ENCODE peak calls at places on chromosomes 12 and 14, in six cellular contexts. P is neural progenitor cell, F is GM23248, Z is PC-3, L is hepatocyte, M is mammary epithelial cell. R is an unnamed sample.

GRCh38 chr14:44657688-44658388 is 150.8 kb upstream of the FSCB start:
- DNase-seq in P (peak), F (no peak), Z (peak), L (peak), M (peak), R (peak)

GRCh38 chr12:42097971-42098370 is 46.7 kb downstream of the GXYLT1 start:
- DNase-seq in P (no peak), F (no peak), Z (no peak), L (no peak), M (no peak), R (no peak)

GRCh38 chr14:66600416-66600815 is 92.5 kb downstream of the GPHN start:
- DNase-seq in P (no peak), F (peak), Z (peak), L (no peak), M (peak), R (no peak)

GRCh38 chr12:57234571-57235011 is 5.1 kb downstream of the SHMT2 start:
- DNase-seq in P (no peak), F (no peak), Z (no peak), L (no peak), M (no peak), R (no peak)

GRCh38 chr12:121295746-121296617 is 527 bp downstream of the CAMKK2 start:
- DNase-seq in P (peak), F (peak), Z (peak), L (peak), M (peak), R (peak)

GRCh38 chr14:57057803-57058202 is 210.9 kb downstream of the EXOC5 start:
- DNase-seq in P (no peak), F (no peak), Z (no peak), L (peak), M (no peak), R (peak)

GRCh38 chr12:124233846-124234620 is 60.9 kb upstream of the RFLNA start:
- DNase-seq in P (no peak), F (peak), Z (no peak), L (no peak), M (peak), R (no peak)

GRCh38 chr14:64467131-64467530 is 1.8 kb downstream of the AKAP5 start:
- DNase-seq in P (no peak), F (no peak), Z (no peak), L (no peak), M (no peak), R (no peak)

GRCh38 chr14:59254146-59254910 is 65.9 kb downstream of the DAAM1 start:
- DNase-seq in P (no peak), F (peak), Z (peak), L (peak), M (peak), R (peak)

GRCh38 chr12:89244536-89244935 is 107.8 kb downstream of the DUSP6 start:
- DNase-seq in P (no peak), F (peak), Z (no peak), L (no peak), M (no peak), R (peak)

GRCh38 chr14:69819607-69820006 is 22.6 kb upstream of the SLC10A1 start:
- DNase-seq in P (peak), F (no peak), Z (no peak), L (no peak), M (no peak), R (no peak)

GRCh38 chr14:59964251-59965007 is 44.5 kb downstream of the LRRC9 start:
- DNase-seq in P (no peak), F (peak), Z (peak), L (no peak), M (no peak), R (no peak)

GRCh38 chr12:109464642-109465351 is 12.3 kb downstream of the KCTD10 start:
- DNase-seq in P (no peak), F (peak), Z (no peak), L (no peak), M (no peak), R (peak)

GRCh38 chr14:103319422-103319821 is 14.6 kb upstream of the EIF5 start:
- DNase-seq in P (no peak), F (no peak), Z (no peak), L (no peak), M (no peak), R (no peak)

GRCh38 chr12:109258607-109259544 is 50.2 kb downstream of the FOXN4 start:
- DNase-seq in P (no peak), F (no peak), Z (no peak), L (no peak), M (no peak), R (no peak)

GRCh38 chr12:120388711-120389431 is 19.9 kb upstream of the MSI1 start:
- DNase-seq in P (peak), F (peak), Z (no peak), L (no peak), M (no peak), R (peak)

GRCh38 chr14:42854061-42854460 is 1247.4 kb downstream of the LRFN5 start:
- DNase-seq in P (no peak), F (no peak), Z (no peak), L (no peak), M (no peak), R (peak)

GRCh38 chr14:103692871-103693270 is 22.4 kb downstream of the XRCC3 start:
- DNase-seq in P (no peak), F (no peak), Z (no peak), L (no peak), M (no peak), R (no peak)

GRCh38 chr14:49303952-49304516 is 282.1 kb downstream of the RPS29 start:
- DNase-seq in P (peak), F (peak), Z (peak), L (peak), M (peak), R (peak)

GRCh38 chr12:29714966-29715365 is 68.8 kb downstream of the TMTC1 start:
- DNase-seq in P (no peak), F (no peak), Z (no peak), L (no peak), M (no peak), R (no peak)

GRCh38 chr14:103121161-103121845 is 2.0 kb upstream of the TNFAIP2 start:
- DNase-seq in P (no peak), F (peak), Z (no peak), L (no peak), M (no peak), R (no peak)

GRCh38 chr14:33810308-33810707 is 140.6 kb downstream of the EGLN3 start:
- DNase-seq in P (no peak), F (no peak), Z (no peak), L (no peak), M (no peak), R (peak)

GRCh38 chr14:53391156-53391555 is 238.0 kb upstream of the DDHD1 start:
- DNase-seq in P (no peak), F (peak), Z (peak), L (no peak), M (peak), R (peak)

GRCh38 chr12:25480145-25480544 is 72.9 kb downstream of the LMNTD1 start:
- DNase-seq in P (no peak), F (peak), Z (no peak), L (no peak), M (no peak), R (no peak)

GRCh38 chr12:8697476-8698131 is at the start of gene RIMKLB:
- DNase-seq in P (peak), F (peak), Z (peak), L (peak), M (peak), R (peak)

DNA sequence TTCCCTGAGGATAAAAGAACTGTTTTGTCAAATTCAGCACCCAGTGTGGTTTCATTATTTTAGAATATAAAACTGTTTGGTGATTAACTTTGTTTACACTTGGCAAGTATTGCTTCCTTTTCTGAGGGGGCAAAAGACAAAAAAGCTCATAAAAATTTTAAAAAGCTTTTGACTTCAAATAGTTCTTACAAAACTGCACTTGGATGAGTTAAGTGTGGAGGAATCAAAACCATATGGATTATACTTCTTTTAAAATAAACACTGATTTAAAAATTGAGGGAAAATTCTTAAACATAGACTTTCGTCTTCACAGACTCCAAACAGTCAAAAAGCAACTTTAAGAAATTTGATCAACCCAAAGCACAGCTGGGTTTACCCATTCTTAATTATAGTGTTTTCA is 231.5 kb upstream of the DCN start:
- DNase-seq in P (no peak), F (no peak), Z (no peak), L (no peak), M (no peak), R (no peak)
- TF ChIP-seq EZH2 in P (no peak), F (no peak), Z (no peak), L (no peak), M (no peak), R (no peak)

DNA sequence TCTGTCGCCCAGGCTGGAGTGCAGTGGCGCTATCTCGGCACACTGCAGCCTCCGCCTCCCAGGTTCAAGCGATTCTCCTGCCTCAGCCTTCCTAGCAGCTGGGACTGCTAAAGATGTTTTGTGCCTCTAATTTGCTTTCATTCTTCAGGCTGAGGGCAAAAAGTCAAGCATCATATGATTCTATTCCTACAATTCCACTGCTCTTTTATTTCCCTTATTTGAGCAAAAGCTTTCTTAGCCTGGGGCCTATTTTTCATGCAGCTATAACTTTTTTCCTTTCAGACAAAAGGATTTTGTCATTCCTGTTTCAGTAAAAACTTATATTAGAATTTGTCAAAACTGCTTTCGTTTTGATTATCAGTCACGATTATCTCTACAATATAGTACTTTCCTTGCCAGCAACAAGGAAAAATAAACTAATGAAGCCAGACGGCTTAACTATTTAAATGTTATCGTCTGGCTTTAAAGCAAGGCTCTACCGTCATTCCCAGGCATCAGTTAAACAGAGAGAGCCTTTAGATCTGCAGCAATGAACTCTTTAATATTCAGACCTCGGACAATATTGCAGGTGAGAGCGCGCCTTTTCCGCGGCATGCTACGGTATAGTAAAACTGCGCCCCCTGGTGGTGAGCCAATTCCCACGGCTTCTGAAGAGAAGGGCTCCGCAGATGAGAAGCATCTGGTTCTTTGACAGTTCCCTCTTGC is 1.4 kb upstream of the SLC2A13 start:
- DNase-seq in P (peak), F (peak), Z (peak), L (peak), M (peak), R (peak)
- H3K27ac ChIP-seq in P (no peak), F (no peak), Z (no peak), L (no peak), M (no peak), R (no peak)

GRCh38 chr12:65827827-65828231 is 3.5 kb downstream of the HMGA2 start:
- DNase-seq in P (peak), F (peak), Z (peak), L (no peak), M (no peak), R (no peak)

GRCh38 chr12:65825323-65825572 is 965 bp downstream of the HMGA2 start:
- DNase-seq in P (no peak), F (no peak), Z (no peak), L (no peak), M (no peak), R (no peak)

GRCh38 chr12:65824314-65824563 is at the start of gene HMGA2:
- DNase-seq in P (no peak), F (peak), Z (peak), L (peak), M (no peak), R (no peak)

GRCh38 chr12:65826513-65827171 is 2.4 kb downstream of the HMGA2 start:
- DNase-seq in P (peak), F (peak), Z (peak), L (no peak), M (peak), R (peak)

GRCh38 chr12:65825573-65826512 is 1.6 kb downstream of the HMGA2 start:
- DNase-seq in P (peak), F (peak), Z (peak), L (peak), M (no peak), R (peak)
- TF ChIP-seq EZH2 in P (no peak), F (no peak), Z (no peak), L (no peak), M (no peak), R (no peak)

DNA sequence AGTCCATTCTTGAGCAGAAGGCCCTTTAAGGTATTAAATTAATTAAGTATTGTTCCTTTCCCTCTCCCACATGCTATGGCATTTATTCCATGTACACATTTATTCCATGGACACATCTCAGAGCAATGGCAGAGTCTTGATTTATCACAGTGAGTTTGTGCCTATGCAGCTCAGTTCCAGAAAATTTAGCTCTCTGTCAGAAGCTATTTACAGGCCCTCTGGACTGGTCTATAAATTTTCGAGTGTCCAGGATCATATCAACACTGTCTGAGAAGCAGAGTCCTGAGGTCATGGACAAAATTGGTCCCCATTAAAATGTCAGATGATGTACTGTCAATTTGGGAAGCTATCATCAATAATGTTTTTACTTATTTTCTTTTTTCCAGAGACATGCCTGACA is 65.5 kb downstream of the TTC7B start:
- DNase-seq in P (no peak), F (no peak), Z (no peak), L (no peak), M (no peak), R (no peak)
- H3K27ac ChIP-seq in P (no peak), F (no peak), Z (no peak), L (no peak), M (no peak), R (no peak)

DNA sequence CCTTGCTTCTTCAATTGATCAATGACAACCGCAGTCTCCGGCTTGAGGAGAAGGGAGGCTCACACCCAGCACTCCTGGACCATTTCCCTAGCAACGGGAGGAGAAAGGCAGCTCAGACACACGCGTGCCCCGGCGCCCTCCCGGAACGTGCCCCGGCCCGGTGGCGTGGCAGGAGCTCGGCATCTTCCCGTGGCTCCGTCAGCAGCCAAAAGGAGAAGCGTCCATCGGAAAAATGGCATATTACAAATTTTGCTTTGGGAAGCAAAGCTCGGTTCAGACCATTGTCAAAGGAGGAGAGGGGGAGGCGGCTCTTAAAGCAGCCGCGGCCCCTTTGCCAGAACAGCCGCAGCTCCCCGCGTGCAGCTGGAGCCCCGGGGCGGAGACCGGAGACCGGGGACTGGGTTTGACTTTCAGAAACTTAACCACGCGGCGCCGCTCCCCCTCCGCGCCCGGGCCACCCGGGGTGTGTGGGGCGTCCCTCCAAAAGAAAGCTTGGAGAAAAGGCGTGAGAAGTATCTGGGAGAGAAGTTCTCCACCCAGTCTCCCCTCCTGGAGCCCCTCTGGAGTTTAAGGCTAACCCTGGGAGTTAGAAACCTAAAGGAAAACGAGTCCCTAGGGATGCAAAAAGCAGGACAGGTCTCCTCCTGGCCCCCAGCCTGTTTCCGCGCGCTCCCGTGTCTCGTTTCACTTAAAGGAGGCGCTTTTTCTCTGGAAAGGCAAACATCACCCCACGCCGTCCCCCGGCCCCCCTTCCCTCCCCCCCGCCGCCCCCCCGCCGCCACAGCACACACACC is 532 bp downstream of the PPFIA2 start:
- DNase-seq in P (peak), F (peak), Z (no peak), L (peak), M (no peak), R (peak)
- TF ChIP-seq EZH2 in P (no peak), F (no peak), Z (no peak), L (no peak), M (peak), R (no peak)

DNA sequence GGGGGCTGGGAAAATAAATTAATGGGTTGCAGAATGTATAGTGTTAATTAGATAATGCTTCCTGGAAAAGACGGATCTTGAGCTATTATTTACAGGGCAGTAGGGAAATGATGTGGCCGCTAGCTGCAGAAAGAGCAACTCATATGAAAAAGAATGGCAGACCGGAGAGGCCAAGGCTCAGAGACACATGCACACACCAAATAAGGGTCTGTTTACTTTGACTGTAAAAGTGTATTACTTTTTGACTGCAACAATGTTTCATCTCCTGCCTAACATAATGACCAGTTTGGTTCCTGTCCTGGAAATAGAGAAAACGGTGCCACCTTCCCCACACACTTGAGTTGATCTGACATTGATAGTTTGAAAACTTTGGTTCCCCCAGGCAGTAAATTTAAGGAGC is 290.9 kb downstream of the CACNA1C start:
- DNase-seq in P (no peak), F (no peak), Z (no peak), L (no peak), M (no peak), R (no peak)
- H3K27ac ChIP-seq in P (no peak), F (no peak), Z (no peak), L (no peak), M (no peak), R (no peak)

R was measured in A673.